ENCODE peak calls at places on chromosomes 2 and 18, in ten cellular contexts. One of them, this sample, is unnamed.

GRCh38 chr2:234133004-234133403 is 82.5 kb downstream of the SPP2 start:
- DNase-seq in upper lobe of right lung: no peak
- DNase-seq in adrenal gland: no peak
- DNase-seq in lower lobe of right lung: no peak
- DNase-seq in H9: no peak
- DNase-seq in esophagus muscularis mucosa: no peak
- DNase-seq in breast epithelium: peak
- DNase-seq in stomach: no peak
- DNase-seq in cardiac muscle cell: no peak
- DNase-seq in WERI-Rb-1: peak
- DNase-seq in this sample: peak

GRCh38 chr2:98157557-98157956 is 70.6 kb downstream of the VWA3B start:
- DNase-seq in upper lobe of right lung: no peak
- DNase-seq in adrenal gland: no peak
- DNase-seq in lower lobe of right lung: no peak
- DNase-seq in H9: peak
- DNase-seq in esophagus muscularis mucosa: no peak
- DNase-seq in breast epithelium: no peak
- DNase-seq in stomach: no peak
- DNase-seq in cardiac muscle cell: no peak
- DNase-seq in WERI-Rb-1: no peak
- DNase-seq in this sample: no peak

GRCh38 chr2:28753043-28753683 is 1.5 kb downstream of the PPP1CB start:
- DNase-seq in upper lobe of right lung: peak
- DNase-seq in adrenal gland: peak
- DNase-seq in lower lobe of right lung: peak
- DNase-seq in H9: no peak
- DNase-seq in esophagus muscularis mucosa: no peak
- DNase-seq in breast epithelium: peak
- DNase-seq in stomach: peak
- DNase-seq in cardiac muscle cell: peak
- DNase-seq in WERI-Rb-1: peak
- DNase-seq in this sample: peak

GRCh38 chr18:58687871-58688308 is 16.6 kb downstream of the MALT1 start:
- DNase-seq in upper lobe of right lung: no peak
- DNase-seq in adrenal gland: no peak
- DNase-seq in lower lobe of right lung: no peak
- DNase-seq in H9: no peak
- DNase-seq in esophagus muscularis mucosa: no peak
- DNase-seq in breast epithelium: no peak
- DNase-seq in stomach: no peak
- DNase-seq in cardiac muscle cell: no peak
- DNase-seq in WERI-Rb-1: no peak
- DNase-seq in this sample: no peak

GRCh38 chr2:175461839-175462238 is 280.3 kb upstream of the ATP5MC3 start:
- DNase-seq in upper lobe of right lung: no peak
- DNase-seq in adrenal gland: no peak
- DNase-seq in lower lobe of right lung: no peak
- DNase-seq in H9: no peak
- DNase-seq in esophagus muscularis mucosa: peak
- DNase-seq in breast epithelium: no peak
- DNase-seq in stomach: no peak
- DNase-seq in cardiac muscle cell: no peak
- DNase-seq in WERI-Rb-1: no peak
- DNase-seq in this sample: no peak

GRCh38 chr2:240567137-240567871 is 980 bp upstream of the RNPEPL1 start:
- DNase-seq in upper lobe of right lung: peak
- DNase-seq in adrenal gland: peak
- DNase-seq in lower lobe of right lung: peak
- DNase-seq in H9: no peak
- DNase-seq in esophagus muscularis mucosa: no peak
- DNase-seq in breast epithelium: peak
- DNase-seq in stomach: peak
- DNase-seq in cardiac muscle cell: no peak
- DNase-seq in WERI-Rb-1: peak
- DNase-seq in this sample: no peak

GRCh38 chr2:196473617-196474016 is 165.9 kb upstream of the CCDC150 start:
- DNase-seq in upper lobe of right lung: no peak
- DNase-seq in adrenal gland: no peak
- DNase-seq in lower lobe of right lung: no peak
- DNase-seq in H9: no peak
- DNase-seq in esophagus muscularis mucosa: no peak
- DNase-seq in breast epithelium: no peak
- DNase-seq in stomach: no peak
- DNase-seq in cardiac muscle cell: no peak
- DNase-seq in WERI-Rb-1: no peak
- DNase-seq in this sample: no peak

GRCh38 chr18:56789004-56789888 is 138.1 kb downstream of the WDR7 start:
- DNase-seq in upper lobe of right lung: no peak
- DNase-seq in adrenal gland: peak
- DNase-seq in lower lobe of right lung: no peak
- DNase-seq in H9: peak
- DNase-seq in esophagus muscularis mucosa: no peak
- DNase-seq in breast epithelium: no peak
- DNase-seq in stomach: no peak
- DNase-seq in cardiac muscle cell: peak
- DNase-seq in WERI-Rb-1: peak
- DNase-seq in this sample: peak

GRCh38 chr2:192544371-192544955 is 349.7 kb upstream of the TMEFF2 start:
- DNase-seq in upper lobe of right lung: no peak
- DNase-seq in adrenal gland: no peak
- DNase-seq in lower lobe of right lung: no peak
- DNase-seq in H9: no peak
- DNase-seq in esophagus muscularis mucosa: no peak
- DNase-seq in breast epithelium: no peak
- DNase-seq in stomach: no peak
- DNase-seq in cardiac muscle cell: peak
- DNase-seq in WERI-Rb-1: no peak
- DNase-seq in this sample: peak

DNA sequence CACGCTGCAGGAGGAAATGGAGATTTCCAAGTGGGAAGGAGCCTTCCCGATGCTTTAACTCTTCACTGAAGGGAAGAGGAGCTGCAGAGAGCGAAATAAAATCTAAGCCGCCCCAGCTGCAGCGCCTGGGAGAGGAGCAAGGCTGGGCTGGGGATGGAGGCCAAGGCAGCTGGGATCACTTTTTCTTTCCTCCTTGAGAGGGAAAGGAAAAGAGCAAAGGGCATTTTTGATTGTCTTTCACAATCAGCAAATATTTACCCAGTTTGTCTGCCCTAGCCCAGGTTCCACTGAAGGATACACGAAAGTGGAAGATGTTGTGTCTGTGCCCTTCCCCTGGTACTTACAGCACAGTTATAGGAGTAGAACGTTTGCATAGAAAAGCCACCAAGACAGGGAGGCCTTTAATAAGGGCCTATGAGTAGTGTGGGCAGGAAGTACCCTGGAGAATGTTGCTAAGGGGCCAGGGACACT is 38.8 kb downstream of the EPAS1 start:
- DNase-seq in upper lobe of right lung: peak
- DNase-seq in adrenal gland: no peak
- DNase-seq in lower lobe of right lung: peak
- DNase-seq in H9: no peak
- DNase-seq in esophagus muscularis mucosa: no peak
- DNase-seq in breast epithelium: no peak
- DNase-seq in stomach: peak
- DNase-seq in cardiac muscle cell: no peak
- DNase-seq in WERI-Rb-1: no peak
- DNase-seq in this sample: no peak
- H3K27ac ChIP-seq in upper lobe of right lung: peak
- H3K27ac ChIP-seq in adrenal gland: no peak
- H3K27ac ChIP-seq in lower lobe of right lung: peak
- H3K27ac ChIP-seq in H9: no peak
- H3K27ac ChIP-seq in esophagus muscularis mucosa: peak
- H3K27ac ChIP-seq in breast epithelium: peak
- H3K27ac ChIP-seq in stomach: peak
- H3K27ac ChIP-seq in cardiac muscle cell: no peak
- H3K27ac ChIP-seq in WERI-Rb-1: no peak
- H3K27ac ChIP-seq in this sample: peak

DNA sequence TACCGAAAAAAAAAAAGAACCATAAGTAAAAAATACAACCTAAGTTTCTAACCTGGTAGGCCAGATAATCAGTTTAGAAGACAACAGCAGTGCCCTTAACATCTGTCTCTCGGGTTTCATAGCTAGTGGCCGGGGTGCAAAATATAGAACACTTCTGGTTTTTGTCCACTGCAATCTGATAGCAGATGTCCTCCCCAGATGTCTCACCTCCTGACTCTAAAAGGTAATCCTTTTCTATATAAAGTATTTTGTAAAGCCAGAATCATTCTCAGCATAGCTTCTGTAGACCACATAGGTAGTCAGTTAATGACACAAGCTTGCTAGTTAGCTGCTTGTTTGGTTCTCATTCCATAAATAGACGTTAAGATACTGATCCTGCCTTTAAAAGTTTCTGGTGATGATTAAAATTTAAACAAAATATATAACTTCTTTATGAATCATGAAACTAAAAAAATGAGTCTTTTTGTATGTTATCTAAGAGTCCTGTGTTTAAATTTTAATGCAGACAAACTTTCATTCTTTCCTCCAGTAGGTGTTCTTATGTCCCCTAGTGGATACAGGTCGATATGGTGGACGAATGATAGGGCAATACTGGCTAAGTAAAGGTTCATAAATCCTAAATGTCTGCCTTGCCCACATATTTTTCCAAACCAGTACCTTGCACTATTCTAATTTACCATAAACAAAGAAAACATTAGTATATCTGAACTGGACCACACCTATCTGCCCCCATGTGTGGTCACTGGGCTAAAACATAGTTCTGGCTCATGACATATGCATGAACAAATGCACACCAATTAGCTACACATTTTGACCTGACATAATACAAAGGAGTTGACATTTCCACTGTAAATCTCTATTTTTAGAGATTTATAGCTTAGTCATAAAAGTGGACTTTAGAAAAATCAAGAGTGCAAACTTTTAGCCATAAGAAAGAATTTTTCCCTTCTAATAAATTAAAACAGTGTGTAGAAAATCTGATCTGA is 171.0 kb downstream of the SRBD1 start:
- DNase-seq in upper lobe of right lung: no peak
- DNase-seq in adrenal gland: no peak
- DNase-seq in lower lobe of right lung: no peak
- DNase-seq in H9: no peak
- DNase-seq in esophagus muscularis mucosa: no peak
- DNase-seq in breast epithelium: no peak
- DNase-seq in stomach: no peak
- DNase-seq in cardiac muscle cell: peak
- DNase-seq in WERI-Rb-1: no peak
- DNase-seq in this sample: no peak
- TF ChIP-seq CTCF in upper lobe of right lung: no peak
- TF ChIP-seq CTCF in adrenal gland: no peak
- TF ChIP-seq CTCF in lower lobe of right lung: no peak
- TF ChIP-seq CTCF in H9: peak
- TF ChIP-seq CTCF in esophagus muscularis mucosa: no peak
- TF ChIP-seq CTCF in breast epithelium: no peak
- TF ChIP-seq CTCF in stomach: no peak
- TF ChIP-seq CTCF in cardiac muscle cell: peak
- TF ChIP-seq CTCF in WERI-Rb-1: no peak
- TF ChIP-seq CTCF in this sample: peak

DNA sequence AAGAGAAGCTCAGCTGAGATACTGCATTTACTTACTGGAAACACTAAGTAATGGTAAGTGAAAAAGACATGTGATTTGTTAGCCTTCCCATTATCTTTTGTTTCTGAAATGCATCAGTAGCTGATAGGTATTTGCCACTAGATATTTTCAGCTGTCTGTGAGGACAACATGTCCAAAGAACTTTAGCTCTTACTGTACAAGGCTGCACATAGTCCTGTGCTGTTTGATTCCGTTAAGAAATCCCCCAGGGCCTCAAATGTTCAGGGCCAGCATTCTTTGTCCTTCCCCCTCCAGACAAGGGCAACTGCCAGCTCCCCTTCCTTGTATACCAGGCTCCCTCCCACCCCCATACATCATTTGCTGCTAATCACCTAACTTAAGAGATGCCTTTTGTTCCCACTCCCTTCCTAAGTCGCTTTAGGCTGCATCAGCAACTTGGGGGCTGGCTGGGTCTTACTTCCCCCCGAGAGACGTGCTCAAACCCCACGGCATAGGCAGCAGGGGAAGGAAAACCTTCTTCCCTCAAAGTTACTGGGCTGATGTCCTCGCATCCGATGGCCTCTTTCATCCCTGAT is 138.7 kb downstream of the CDH20 start:
- DNase-seq in upper lobe of right lung: no peak
- DNase-seq in adrenal gland: no peak
- DNase-seq in lower lobe of right lung: no peak
- DNase-seq in H9: no peak
- DNase-seq in esophagus muscularis mucosa: no peak
- DNase-seq in breast epithelium: no peak
- DNase-seq in stomach: no peak
- DNase-seq in cardiac muscle cell: no peak
- DNase-seq in WERI-Rb-1: no peak
- DNase-seq in this sample: no peak
- H3K27ac ChIP-seq in upper lobe of right lung: no peak
- H3K27ac ChIP-seq in adrenal gland: no peak
- H3K27ac ChIP-seq in lower lobe of right lung: no peak
- H3K27ac ChIP-seq in H9: no peak
- H3K27ac ChIP-seq in esophagus muscularis mucosa: no peak
- H3K27ac ChIP-seq in breast epithelium: no peak
- H3K27ac ChIP-seq in stomach: no peak
- H3K27ac ChIP-seq in cardiac muscle cell: no peak
- H3K27ac ChIP-seq in WERI-Rb-1: no peak
- H3K27ac ChIP-seq in this sample: no peak

GRCh38 chr18:38545071-38545470 is 979.5 kb upstream of the CELF4 start:
- DNase-seq in upper lobe of right lung: no peak
- DNase-seq in adrenal gland: no peak
- DNase-seq in lower lobe of right lung: no peak
- DNase-seq in H9: peak
- DNase-seq in esophagus muscularis mucosa: no peak
- DNase-seq in breast epithelium: no peak
- DNase-seq in stomach: no peak
- DNase-seq in cardiac muscle cell: peak
- DNase-seq in WERI-Rb-1: peak
- DNase-seq in this sample: no peak
- TF ChIP-seq CTCF in upper lobe of right lung: no peak
- TF ChIP-seq CTCF in adrenal gland: no peak
- TF ChIP-seq CTCF in lower lobe of right lung: no peak
- TF ChIP-seq CTCF in H9: peak
- TF ChIP-seq CTCF in esophagus muscularis mucosa: no peak
- TF ChIP-seq CTCF in breast epithelium: no peak
- TF ChIP-seq CTCF in stomach: no peak
- TF ChIP-seq CTCF in cardiac muscle cell: no peak
- TF ChIP-seq CTCF in WERI-Rb-1: peak
- TF ChIP-seq CTCF in this sample: no peak

GRCh38 chr18:69957071-69957620 is 9.5 kb upstream of the CD226 start:
- DNase-seq in upper lobe of right lung: no peak
- DNase-seq in adrenal gland: no peak
- DNase-seq in lower lobe of right lung: no peak
- DNase-seq in H9: no peak
- DNase-seq in esophagus muscularis mucosa: peak
- DNase-seq in breast epithelium: no peak
- DNase-seq in stomach: no peak
- DNase-seq in cardiac muscle cell: no peak
- DNase-seq in WERI-Rb-1: no peak
- DNase-seq in this sample: no peak
- H3K27ac ChIP-seq in upper lobe of right lung: no peak
- H3K27ac ChIP-seq in adrenal gland: no peak
- H3K27ac ChIP-seq in lower lobe of right lung: no peak
- H3K27ac ChIP-seq in H9: no peak
- H3K27ac ChIP-seq in esophagus muscularis mucosa: no peak
- H3K27ac ChIP-seq in breast epithelium: no peak
- H3K27ac ChIP-seq in stomach: no peak
- H3K27ac ChIP-seq in cardiac muscle cell: no peak
- H3K27ac ChIP-seq in WERI-Rb-1: no peak
- H3K27ac ChIP-seq in this sample: no peak

This sample was measured in RWPE1.